ENCODE peak calls at places on chromosomes 7 and 10, in seven cellular contexts. S, I, C, E, O, F and L are unnamed samples.

GRCh38 chr7:40220421-40220911 is 85.7 kb downstream of the SUGCT start:
- DNase-seq in S (no peak), I (peak), C (no peak), E (no peak), O (no peak), F (no peak), L (peak)

GRCh38 chr7:64799-65430 is 127.5 kb upstream of the FAM20C start:
- DNase-seq in S (no peak), I (no peak), C (no peak), E (no peak), O (no peak), F (no peak), L (no peak)

GRCh38 chr7:118803-119376 is 73.5 kb upstream of the FAM20C start:
- DNase-seq in S (no peak), I (no peak), C (no peak), E (no peak), O (no peak), F (no peak), L (no peak)

GRCh38 chr10:77386833-77387232 is 250.8 kb downstream of the KCNMA1 start:
- DNase-seq in S (no peak), I (no peak), C (no peak), E (no peak), O (no peak), F (peak), L (peak)

GRCh38 chr7:23600251-23600650 is 3.1 kb downstream of the CCDC126 start:
- DNase-seq in S (no peak), I (no peak), C (no peak), E (no peak), O (no peak), F (no peak), L (peak)

GRCh38 chr10:124152139-124152780 is 58.9 kb upstream of the CHST15 start:
- DNase-seq in S (no peak), I (peak), C (peak), E (no peak), O (peak), F (peak), L (peak)

GRCh38 chr10:129704786-129705525 is 237.9 kb downstream of the MGMT start:
- DNase-seq in S (no peak), I (no peak), C (no peak), E (no peak), O (no peak), F (no peak), L (peak)

GRCh38 chr10:12717981-12718707 is 283.4 kb downstream of the CCDC3 start:
- DNase-seq in S (no peak), I (peak), C (no peak), E (no peak), O (no peak), F (no peak), L (peak)

GRCh38 chr10:93991596-93992284 is 2.0 kb upstream of the PLCE1 start:
- DNase-seq in S (no peak), I (peak), C (peak), E (no peak), O (no peak), F (peak), L (peak)

GRCh38 chr7:42227931-42228591 is 8.9 kb downstream of the GLI3 start:
- DNase-seq in S (no peak), I (no peak), C (peak), E (no peak), O (no peak), F (peak), L (peak)

GRCh38 chr10:90862908-90863514 is 5.2 kb upstream of the HTR7 start:
- DNase-seq in S (no peak), I (peak), C (no peak), E (no peak), O (no peak), F (peak), L (peak)

GRCh38 chr7:110759069-110759468 is 331.9 kb upstream of the LRRN3 start:
- DNase-seq in S (no peak), I (no peak), C (no peak), E (no peak), O (no peak), F (no peak), L (no peak)

GRCh38 chr10:4561301-4561700 is 264.7 kb upstream of the AKR1E2 start:
- DNase-seq in S (no peak), I (no peak), C (no peak), E (no peak), O (no peak), F (no peak), L (no peak)

GRCh38 chr7:74511360-74511759 is 57.7 kb downstream of the GTF2IRD1 start:
- DNase-seq in S (no peak), I (no peak), C (no peak), E (no peak), O (no peak), F (no peak), L (peak)

GRCh38 chr10:103569877-103570276 is 76.4 kb downstream of the NEURL1 start:
- DNase-seq in S (no peak), I (no peak), C (no peak), E (no peak), O (no peak), F (no peak), L (no peak)

GRCh38 chr10:100519321-100520051 is at the start of gene SEC31B:
- DNase-seq in S (no peak), I (no peak), C (peak), E (no peak), O (no peak), F (no peak), L (no peak)

GRCh38 chr10:116316533-116316932 is 7.7 kb upstream of the CCDC172 start:
- DNase-seq in S (no peak), I (no peak), C (no peak), E (no peak), O (no peak), F (no peak), L (peak)

GRCh38 chr10:79234391-79235318 is 112.6 kb upstream of the PPIF start:
- DNase-seq in S (no peak), I (no peak), C (no peak), E (no peak), O (no peak), F (no peak), L (peak)

GRCh38 chr10:30133198-30133597 is 73.8 kb upstream of the JCAD start:
- DNase-seq in S (no peak), I (no peak), C (no peak), E (no peak), O (no peak), F (no peak), L (no peak)

GRCh38 chr10:44330431-44330830 is 54.5 kb downstream of the CXCL12 start:
- DNase-seq in S (no peak), I (no peak), C (no peak), E (no peak), O (no peak), F (no peak), L (no peak)

GRCh38 chr7:111438369-111439289 is 123.7 kb downstream of the IMMP2L start:
- DNase-seq in S (no peak), I (peak), C (no peak), E (no peak), O (no peak), F (peak), L (peak)

GRCh38 chr10:52420656-52421055 is 106.6 kb downstream of the DKK1 start:
- DNase-seq in S (no peak), I (no peak), C (no peak), E (no peak), O (no peak), F (peak), L (peak)

GRCh38 chr7:29412912-29413311 is 150.7 kb upstream of the PRR15 start:
- DNase-seq in S (no peak), I (no peak), C (no peak), E (no peak), O (no peak), F (no peak), L (no peak)

GRCh38 chr7:29442146-29442545 is 121.5 kb upstream of the PRR15 start:
- DNase-seq in S (no peak), I (no peak), C (no peak), E (no peak), O (no peak), F (no peak), L (peak)

GRCh38 chr10:58240531-58240930 is 27.2 kb downstream of the IPMK start:
- DNase-seq in S (no peak), I (no peak), C (no peak), E (no peak), O (no peak), F (no peak), L (peak)

GRCh38 chr10:72274730-72275350 is 1.1 kb downstream of the DDIT4 start:
- DNase-seq in S (peak), I (peak), C (peak), E (peak), O (no peak), F (no peak), L (peak)

GRCh38 chr7:47278043-47278442 is 303.9 kb downstream of the TNS3 start:
- DNase-seq in S (no peak), I (no peak), C (no peak), E (no peak), O (no peak), F (no peak), L (no peak)

GRCh38 chr10:71854031-71854430 is 3.0 kb upstream of the PSAP start:
- DNase-seq in S (no peak), I (no peak), C (no peak), E (no peak), O (no peak), F (no peak), L (peak)